ENCODE peak calls at places on chromosomes 7 and 10, in five cellular contexts. S is NCI-H524 treated with DMSO at 0.1 percent for 48 hours; Q is hepatocyte; K is germinal center; B is stimulated activated CD4-positive, alpha-beta T cell treated with anti-CD3 and anti-CD28 coated beads, Interleukin-2, amount 100 ng/mL, for 48 hours. G is an unnamed sample.

GRCh38 chr7:77461246-77461645 is 45.1 kb upstream of the GSAP start:
- DNase-seq in K (no peak), S (no peak), Q (no peak), B (no peak), G (peak)

GRCh38 chr10:93752761-93753160 is 5.0 kb upstream of the LGI1 start:
- DNase-seq in K (no peak), B (no peak), Q (peak), S (no peak), G (peak)

GRCh38 chr7:46283852-46284251 is 362.8 kb upstream of the IGFBP3 start:
- DNase-seq in S (no peak), B (no peak), K (no peak), Q (no peak), G (no peak)

GRCh38 chr10:79286318-79286951 is 60.8 kb upstream of the PPIF start:
- DNase-seq in S (no peak), K (peak), B (peak), Q (no peak), G (no peak)

GRCh38 chr7:72335561-72336381 is 76.4 kb downstream of the CALN1 start:
- DNase-seq in Q (no peak), B (no peak), S (no peak), K (no peak), G (no peak)

GRCh38 chr10:127161482-127161881 is 34.9 kb downstream of the INSYN2A start:
- DNase-seq in B (no peak), S (peak), K (no peak), Q (no peak), G (no peak)

GRCh38 chr7:26369519-26370385 is 78.1 kb downstream of the SNX10 start:
- DNase-seq in S (no peak), B (no peak), K (peak), Q (peak), G (peak)

GRCh38 chr7:19816128-19816527 is 42.7 kb upstream of the TMEM196 start:
- DNase-seq in B (no peak), Q (no peak), K (no peak), S (no peak), G (no peak)

GRCh38 chr10:99633832-99634231 is 13.6 kb upstream of the SLC25A28 start:
- DNase-seq in K (no peak), Q (no peak), S (no peak), B (no peak), G (no peak)

GRCh38 chr7:41085244-41085643 is 617.6 kb downstream of the INHBA start:
- DNase-seq in B (no peak), S (no peak), K (no peak), Q (no peak), G (peak)

GRCh38 chr7:14219125-14219524 is 229.7 kb upstream of the ETV1 start:
- DNase-seq in Q (peak), K (no peak), S (no peak), B (no peak), G (peak)

GRCh38 chr7:131919920-131920709 is 363.7 kb upstream of the PODXL start:
- DNase-seq in K (no peak), S (no peak), B (no peak), Q (no peak), G (no peak)

GRCh38 chr7:151453326-151453791 is 13.4 kb upstream of the CRYGN start:
- DNase-seq in Q (no peak), K (no peak), S (no peak), B (no peak), G (no peak)

GRCh38 chr7:17311952-17312351 is 13.5 kb downstream of the AHR start:
- DNase-seq in B (no peak), Q (no peak), K (no peak), S (no peak), G (no peak)

GRCh38 chr10:135601-136464 is 578 bp downstream of the ZMYND11 start:
- DNase-seq in K (peak), S (no peak), B (peak), Q (peak), G (peak)

GRCh38 chr10:89426230-89426868 is 12.0 kb downstream of the IFIT5 start:
- DNase-seq in S (no peak), B (no peak), Q (peak), K (peak), G (peak)

GRCh38 chr7:92653136-92653535 is 62.9 kb upstream of the FAM133B start:
- DNase-seq in Q (no peak), K (no peak), B (no peak), S (no peak), G (no peak)

GRCh38 chr7:20650782-20651181 is 35.3 kb downstream of the ABCB5 start:
- DNase-seq in Q (no peak), B (no peak), K (no peak), S (no peak), G (no peak)

G was measured in PC-3.